ENCODE peak calls at places on chromosomes 11 and 22, in ten cellular contexts. One of them, this sample, is unnamed.

GRCh38 chr11:61695917-61696316 is 15.7 kb downstream of the DAGLA start:
- DNase-seq in NB4: peak
- DNase-seq in uterus: peak
- DNase-seq in gastrocnemius medialis: peak
- DNase-seq in lower leg skin: peak
- DNase-seq in IMR-90: peak
- DNase-seq in breast epithelium: peak
- DNase-seq in ovary: peak
- DNase-seq in Peyer's patch: peak
- DNase-seq in A549: peak
- DNase-seq in this sample: peak

GRCh38 chr11:72534859-72535547 is 100.7 kb upstream of the CLPB start:
- DNase-seq in IMR-90: no peak
- DNase-seq in ovary: no peak
- DNase-seq in A549: no peak
- DNase-seq in NB4: no peak
- DNase-seq in breast epithelium: no peak
- DNase-seq in Peyer's patch: no peak
- DNase-seq in gastrocnemius medialis: no peak
- DNase-seq in lower leg skin: peak
- DNase-seq in uterus: no peak
- DNase-seq in this sample: no peak

GRCh38 chr11:12083380-12083779 is 27.0 kb upstream of the MICAL2 start:
- DNase-seq in ovary: no peak
- DNase-seq in Peyer's patch: peak
- DNase-seq in breast epithelium: no peak
- DNase-seq in IMR-90: no peak
- DNase-seq in uterus: no peak
- DNase-seq in NB4: peak
- DNase-seq in A549: no peak
- DNase-seq in gastrocnemius medialis: no peak
- DNase-seq in lower leg skin: peak
- DNase-seq in this sample: no peak

GRCh38 chr11:64935634-64936081 is at the start of gene GPHA2:
- DNase-seq in IMR-90: no peak
- DNase-seq in Peyer's patch: no peak
- DNase-seq in ovary: peak
- DNase-seq in breast epithelium: no peak
- DNase-seq in lower leg skin: peak
- DNase-seq in A549: no peak
- DNase-seq in NB4: no peak
- DNase-seq in gastrocnemius medialis: no peak
- DNase-seq in uterus: peak
- DNase-seq in this sample: no peak

GRCh38 chr22:49525776-49526535 is 301.7 kb downstream of the BRD1 start:
- DNase-seq in A549: no peak
- DNase-seq in Peyer's patch: no peak
- DNase-seq in ovary: no peak
- DNase-seq in IMR-90: no peak
- DNase-seq in lower leg skin: no peak
- DNase-seq in NB4: peak
- DNase-seq in breast epithelium: no peak
- DNase-seq in gastrocnemius medialis: peak
- DNase-seq in uterus: no peak
- DNase-seq in this sample: no peak

GRCh38 chr22:50118557-50119168 is 28.9 kb downstream of the MOV10L1 start:
- DNase-seq in NB4: peak
- DNase-seq in breast epithelium: no peak
- DNase-seq in Peyer's patch: no peak
- DNase-seq in ovary: peak
- DNase-seq in gastrocnemius medialis: no peak
- DNase-seq in lower leg skin: peak
- DNase-seq in uterus: peak
- DNase-seq in IMR-90: peak
- DNase-seq in A549: peak
- DNase-seq in this sample: peak

GRCh38 chr22:26477341-26477731 is 6.2 kb downstream of the HPS4 start:
- DNase-seq in lower leg skin: no peak
- DNase-seq in IMR-90: no peak
- DNase-seq in ovary: no peak
- DNase-seq in gastrocnemius medialis: no peak
- DNase-seq in A549: no peak
- DNase-seq in breast epithelium: no peak
- DNase-seq in Peyer's patch: no peak
- DNase-seq in uterus: no peak
- DNase-seq in NB4: no peak
- DNase-seq in this sample: no peak

GRCh38 chr11:73566977-73567755 is 30.7 kb downstream of the FAM168A start:
- DNase-seq in ovary: no peak
- DNase-seq in uterus: no peak
- DNase-seq in breast epithelium: no peak
- DNase-seq in gastrocnemius medialis: peak
- DNase-seq in A549: no peak
- DNase-seq in lower leg skin: no peak
- DNase-seq in NB4: no peak
- DNase-seq in IMR-90: peak
- DNase-seq in Peyer's patch: no peak
- DNase-seq in this sample: no peak

GRCh38 chr11:107651672-107652071 is 60.2 kb downstream of the SLN start:
- DNase-seq in lower leg skin: no peak
- DNase-seq in Peyer's patch: no peak
- DNase-seq in NB4: peak
- DNase-seq in IMR-90: no peak
- DNase-seq in A549: peak
- DNase-seq in uterus: no peak
- DNase-seq in breast epithelium: no peak
- DNase-seq in ovary: no peak
- DNase-seq in gastrocnemius medialis: no peak
- DNase-seq in this sample: no peak

GRCh38 chr11:118870396-118871343 is 13.0 kb upstream of the CXCR5 start:
- DNase-seq in gastrocnemius medialis: peak
- DNase-seq in breast epithelium: peak
- DNase-seq in uterus: peak
- DNase-seq in Peyer's patch: peak
- DNase-seq in ovary: peak
- DNase-seq in IMR-90: peak
- DNase-seq in lower leg skin: no peak
- DNase-seq in NB4: peak
- DNase-seq in A549: no peak
- DNase-seq in this sample: peak

GRCh38 chr22:39206491-39206890 is 38.3 kb downstream of the PDGFB start:
- DNase-seq in NB4: no peak
- DNase-seq in A549: no peak
- DNase-seq in gastrocnemius medialis: no peak
- DNase-seq in lower leg skin: peak
- DNase-seq in IMR-90: no peak
- DNase-seq in uterus: peak
- DNase-seq in breast epithelium: no peak
- DNase-seq in Peyer's patch: peak
- DNase-seq in ovary: no peak
- DNase-seq in this sample: no peak

GRCh38 chr11:42524534-42525227 is 787.1 kb upstream of the API5 start:
- DNase-seq in uterus: no peak
- DNase-seq in A549: no peak
- DNase-seq in ovary: peak
- DNase-seq in lower leg skin: no peak
- DNase-seq in Peyer's patch: peak
- DNase-seq in gastrocnemius medialis: no peak
- DNase-seq in NB4: peak
- DNase-seq in IMR-90: no peak
- DNase-seq in breast epithelium: no peak
- DNase-seq in this sample: peak

GRCh38 chr11:44133335-44133946 is 38.0 kb downstream of the EXT2 start:
- DNase-seq in Peyer's patch: no peak
- DNase-seq in NB4: peak
- DNase-seq in uterus: no peak
- DNase-seq in A549: peak
- DNase-seq in ovary: no peak
- DNase-seq in gastrocnemius medialis: no peak
- DNase-seq in lower leg skin: no peak
- DNase-seq in breast epithelium: no peak
- DNase-seq in IMR-90: peak
- DNase-seq in this sample: no peak

GRCh38 chr11:106493751-106494150 is 416.3 kb downstream of the AASDHPPT start:
- DNase-seq in lower leg skin: no peak
- DNase-seq in IMR-90: peak
- DNase-seq in Peyer's patch: no peak
- DNase-seq in uterus: no peak
- DNase-seq in gastrocnemius medialis: no peak
- DNase-seq in NB4: no peak
- DNase-seq in A549: no peak
- DNase-seq in ovary: no peak
- DNase-seq in breast epithelium: no peak
- DNase-seq in this sample: no peak

GRCh38 chr11:126723665-126724045 is 276.9 kb downstream of the KIRREL3 start:
- DNase-seq in Peyer's patch: no peak
- DNase-seq in IMR-90: peak
- DNase-seq in uterus: no peak
- DNase-seq in gastrocnemius medialis: no peak
- DNase-seq in A549: no peak
- DNase-seq in breast epithelium: no peak
- DNase-seq in ovary: no peak
- DNase-seq in NB4: no peak
- DNase-seq in lower leg skin: no peak
- DNase-seq in this sample: no peak

DNA sequence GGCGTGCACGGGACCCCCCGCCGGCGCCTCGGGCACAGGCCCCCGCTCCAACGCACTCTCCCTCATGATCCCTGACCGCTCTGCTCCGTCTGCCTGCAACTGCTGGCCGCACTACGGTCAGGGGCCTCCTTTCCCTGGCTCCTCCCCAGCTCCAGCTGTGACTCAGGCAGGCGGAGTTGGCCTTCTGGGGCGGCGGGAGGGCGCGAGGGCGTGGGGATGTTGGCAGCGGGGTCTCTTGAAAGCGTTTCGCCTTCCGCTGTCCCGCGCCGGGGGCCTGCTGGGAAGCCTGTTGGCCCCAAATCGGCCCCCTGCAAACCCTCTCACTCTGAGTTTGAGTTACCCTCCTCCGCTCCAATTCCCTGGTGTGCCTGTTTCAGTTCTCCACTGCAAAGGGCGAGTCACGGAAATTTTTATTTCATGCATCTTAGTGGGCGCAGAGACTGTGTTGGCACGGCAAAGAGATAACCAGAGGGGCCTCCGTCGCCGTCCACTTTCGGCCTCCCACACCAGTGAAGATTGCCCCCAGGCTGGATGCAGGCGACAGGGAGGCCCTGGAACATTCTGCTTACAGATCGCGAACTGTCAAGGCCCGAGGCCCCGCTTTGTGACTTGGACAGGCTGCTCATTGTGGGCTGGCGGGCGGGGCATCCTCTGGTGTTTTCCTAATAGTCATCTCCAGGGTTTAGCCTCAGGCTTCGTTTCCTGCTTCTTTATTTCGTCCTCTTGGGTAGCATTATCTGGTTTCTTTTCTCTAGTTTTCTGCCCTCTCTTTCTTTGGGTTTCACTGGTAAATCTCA is at the start of gene CAVIN3:
- DNase-seq in IMR-90: peak
- DNase-seq in Peyer's patch: peak
- DNase-seq in breast epithelium: peak
- DNase-seq in lower leg skin: peak
- DNase-seq in uterus: peak
- DNase-seq in ovary: peak
- DNase-seq in gastrocnemius medialis: peak
- DNase-seq in A549: peak
- DNase-seq in NB4: peak
- DNase-seq in this sample: peak
- TF ChIP-seq POLR2A in IMR-90: peak
- TF ChIP-seq POLR2A in Peyer's patch: peak
- TF ChIP-seq POLR2A in breast epithelium: no peak
- TF ChIP-seq POLR2A in lower leg skin: no peak
- TF ChIP-seq POLR2A in uterus: peak
- TF ChIP-seq POLR2A in ovary: peak
- TF ChIP-seq POLR2A in gastrocnemius medialis: no peak
- TF ChIP-seq POLR2A in A549: peak
- TF ChIP-seq POLR2A in NB4: no peak
- TF ChIP-seq POLR2A in this sample: peak

GRCh38 chr11:60502221-60502775 is 9.7 kb downstream of the MS4A12 start:
- DNase-seq in NB4: no peak
- DNase-seq in ovary: no peak
- DNase-seq in uterus: no peak
- DNase-seq in gastrocnemius medialis: no peak
- DNase-seq in lower leg skin: no peak
- DNase-seq in breast epithelium: no peak
- DNase-seq in Peyer's patch: peak
- DNase-seq in IMR-90: no peak
- DNase-seq in A549: no peak
- DNase-seq in this sample: no peak
- TF ChIP-seq POLR2A in NB4: no peak
- TF ChIP-seq POLR2A in ovary: no peak
- TF ChIP-seq POLR2A in uterus: no peak
- TF ChIP-seq POLR2A in gastrocnemius medialis: no peak
- TF ChIP-seq POLR2A in lower leg skin: no peak
- TF ChIP-seq POLR2A in breast epithelium: no peak
- TF ChIP-seq POLR2A in Peyer's patch: no peak
- TF ChIP-seq POLR2A in IMR-90: no peak
- TF ChIP-seq POLR2A in A549: no peak
- TF ChIP-seq POLR2A in this sample: no peak

DNA sequence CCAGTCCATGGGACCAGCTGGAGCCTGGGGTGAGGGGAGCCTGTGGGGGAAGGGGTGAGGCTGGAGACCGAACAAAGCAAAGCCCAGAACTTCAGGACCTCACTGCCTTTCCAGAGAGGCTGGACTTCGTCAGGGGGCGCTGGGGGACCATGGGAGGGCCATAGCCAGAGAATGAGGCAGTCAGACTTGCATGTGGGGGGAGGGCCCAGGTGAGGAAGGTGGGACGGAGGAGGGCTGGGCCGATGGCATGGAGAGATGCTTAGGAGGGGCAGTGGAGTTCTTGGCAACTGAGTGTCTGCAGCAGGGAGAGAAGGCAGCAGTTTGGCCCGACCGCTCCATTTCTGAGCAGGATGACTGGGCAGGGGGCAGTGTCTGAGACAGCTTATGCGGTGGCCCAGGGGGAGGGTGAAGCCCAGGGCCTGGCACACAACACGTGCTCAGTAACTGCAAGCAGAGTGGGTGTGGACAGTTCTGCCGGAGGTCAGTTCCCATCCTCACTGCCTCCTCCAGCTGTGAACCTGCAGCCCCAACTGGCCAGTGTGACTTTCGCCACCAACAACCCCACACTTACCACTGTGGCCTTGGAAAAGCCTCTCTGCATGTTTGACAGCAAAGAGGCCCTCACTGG is 796 bp downstream of the UPK3A start:
- DNase-seq in gastrocnemius medialis: peak
- DNase-seq in Peyer's patch: no peak
- DNase-seq in A549: no peak
- DNase-seq in lower leg skin: no peak
- DNase-seq in NB4: no peak
- DNase-seq in ovary: peak
- DNase-seq in uterus: no peak
- DNase-seq in IMR-90: no peak
- DNase-seq in breast epithelium: no peak
- DNase-seq in this sample: no peak
- TF ChIP-seq POLR2A in gastrocnemius medialis: no peak
- TF ChIP-seq POLR2A in Peyer's patch: no peak
- TF ChIP-seq POLR2A in A549: no peak
- TF ChIP-seq POLR2A in lower leg skin: no peak
- TF ChIP-seq POLR2A in NB4: no peak
- TF ChIP-seq POLR2A in ovary: no peak
- TF ChIP-seq POLR2A in uterus: no peak
- TF ChIP-seq POLR2A in IMR-90: no peak
- TF ChIP-seq POLR2A in breast epithelium: no peak
- TF ChIP-seq POLR2A in this sample: no peak

GRCh38 chr22:24550028-24550901 is 4.7 kb downstream of the GUCD1 start:
- DNase-seq in lower leg skin: no peak
- DNase-seq in breast epithelium: no peak
- DNase-seq in NB4: peak
- DNase-seq in ovary: no peak
- DNase-seq in gastrocnemius medialis: peak
- DNase-seq in Peyer's patch: peak
- DNase-seq in IMR-90: no peak
- DNase-seq in A549: no peak
- DNase-seq in uterus: no peak
- DNase-seq in this sample: no peak
- TF ChIP-seq POLR2A in lower leg skin: no peak
- TF ChIP-seq POLR2A in breast epithelium: no peak
- TF ChIP-seq POLR2A in NB4: no peak
- TF ChIP-seq POLR2A in ovary: no peak
- TF ChIP-seq POLR2A in gastrocnemius medialis: peak
- TF ChIP-seq POLR2A in Peyer's patch: peak
- TF ChIP-seq POLR2A in IMR-90: no peak
- TF ChIP-seq POLR2A in A549: no peak
- TF ChIP-seq POLR2A in uterus: no peak
- TF ChIP-seq POLR2A in this sample: no peak